ENCODE peak calls at places on chromosome 15, in five cellular contexts. X is mammary epithelial cell, T is left lung, I is RWPE1, M is foreskin fibroblast. P is an unnamed sample.
A peak's percentile ranks its signal among the peaks of the same experiment; 100 is the strongest.

GRCh38 chr15:96889734-96890480 is 559.4 kb downstream of the NR2F2 start:
- DNase-seq in X (no peak), T (no peak), I (no peak), M (no peak), P (no peak)

GRCh38 chr15:48966595-48967301 is 3.0 kb upstream of the SHC4 start:
- DNase-seq in X (peak; percentile 82), T (no peak), I (no peak), M (peak; percentile 57), P (no peak)

GRCh38 chr15:31173790-31174450 is 72.4 kb upstream of the TRPM1 start:
- DNase-seq in X (no peak), T (no peak), I (no peak), M (no peak), P (no peak)

GRCh38 chr15:77415450-77416448 is 4.2 kb downstream of the PEAK1 start:
- DNase-seq in X (no peak), T (no peak), I (no peak), M (peak; percentile 65), P (no peak)

GRCh38 chr15:99441871-99442267 is 123.9 kb upstream of the MEF2A start:
- DNase-seq in X (no peak), T (no peak), I (no peak), M (no peak), P (peak; percentile 3)

GRCh38 chr15:98581715-98582114 is 66.6 kb upstream of the IGF1R start:
- DNase-seq in X (no peak), T (no peak), I (peak; percentile 33), M (no peak), P (no peak)

GRCh38 chr15:27826902-27827321 is 272.2 kb downstream of the OCA2 start:
- DNase-seq in X (no peak), T (no peak), I (no peak), M (peak; percentile 77), P (no peak)

GRCh38 chr15:66388057-66388363 is 1.3 kb downstream of the MAP2K1 start:
- DNase-seq in X (no peak), T (no peak), I (no peak), M (no peak), P (no peak)

GRCh38 chr15:65304393-65305143 is at the start of gene RNU5B-1:
- DNase-seq in X (peak; percentile 70), T (peak; percentile 49), I (peak; percentile 86), M (peak; percentile 94), P (peak; percentile 70)

GRCh38 chr15:84715442-84716035 is 400 bp downstream of the SEC11A start:
- DNase-seq in X (peak; percentile 65), T (peak; percentile 45), I (peak; percentile 57), M (no peak), P (peak; percentile 25)

GRCh38 chr15:94576889-94577533 is 345.6 kb downstream of the MCTP2 start:
- DNase-seq in X (peak; percentile 31), T (no peak), I (peak; percentile 52), M (no peak), P (peak; percentile 47)
- TF ChIP-seq CTCF in X (peak; percentile 87), T (peak; percentile 66), I (peak; percentile 73), M (peak; percentile 19), P (peak; percentile 83)

GRCh38 chr15:52803543-52804306 is 13.6 kb upstream of the ONECUT1 start:
- DNase-seq in X (no peak), T (no peak), I (no peak), M (no peak), P (no peak)

GRCh38 chr15:52808441-52808840 is 18.3 kb upstream of the ONECUT1 start:
- DNase-seq in X (no peak), T (no peak), I (no peak), M (no peak), P (no peak)

GRCh38 chr15:52804526-52805081 is 14.5 kb upstream of the ONECUT1 start:
- DNase-seq in X (no peak), T (no peak), I (no peak), M (no peak), P (no peak)

GRCh38 chr15:52806284-52806655 is 16.1 kb upstream of the ONECUT1 start:
- DNase-seq in X (no peak), T (no peak), I (no peak), M (no peak), P (no peak)

DNA sequence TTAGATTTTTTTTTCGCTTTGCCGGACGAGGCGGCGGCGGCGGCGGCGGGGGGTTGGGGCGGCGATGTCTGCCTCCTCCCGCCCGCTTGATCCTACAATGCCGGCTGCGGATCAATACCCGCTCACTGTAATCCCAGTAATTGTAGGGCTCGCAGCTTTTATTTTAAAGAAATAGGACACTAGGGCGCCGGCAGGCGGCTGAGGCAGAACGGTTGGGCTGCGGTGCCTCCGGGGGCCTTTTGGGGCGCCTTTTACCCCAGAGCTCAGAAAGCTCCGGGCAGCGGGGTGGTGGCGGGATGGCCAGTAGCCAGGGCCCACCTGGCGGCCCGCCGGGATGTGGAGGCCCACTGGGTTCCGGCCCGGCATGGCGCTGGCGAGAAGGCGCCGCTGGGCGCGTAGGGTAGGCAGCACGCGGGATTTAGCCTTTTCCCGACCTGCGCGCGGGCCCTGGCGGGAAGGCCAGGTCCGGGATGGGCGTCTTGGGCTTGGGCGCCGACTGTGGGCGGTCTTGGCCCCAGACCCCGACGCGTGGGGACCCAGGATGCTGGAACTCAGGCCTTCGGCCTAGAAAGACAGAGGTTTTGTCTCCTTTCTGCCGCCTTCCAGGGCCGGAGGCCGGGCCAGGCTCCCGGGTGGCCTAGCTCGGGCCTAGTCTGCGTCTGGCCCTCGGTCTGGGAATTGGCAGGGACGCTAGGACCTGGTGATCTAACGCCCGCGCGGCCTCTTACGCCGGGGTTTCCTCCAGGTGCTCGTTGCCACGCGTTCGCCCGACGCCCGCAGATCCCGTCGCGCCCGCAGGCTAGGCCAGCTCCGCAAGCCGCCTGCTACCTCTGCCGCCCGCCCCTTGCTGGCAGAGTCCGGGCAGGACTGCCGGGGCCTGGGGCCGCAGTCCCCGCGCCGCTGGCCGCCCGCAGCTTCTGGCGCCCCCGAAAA is 15.5 kb upstream of the ONECUT1 start:
- DNase-seq in X (no peak), T (no peak), I (no peak), M (no peak), P (peak; percentile 75)
- TF ChIP-seq CTCF in X (peak; percentile 27), T (no peak), I (no peak), M (no peak), P (peak; percentile 38)

GRCh38 chr15:95713315-95713714 is 617.2 kb upstream of the NR2F2 start:
- DNase-seq in X (no peak), T (no peak), I (no peak), M (no peak), P (no peak)

GRCh38 chr15:95716708-95717107 is 613.8 kb upstream of the NR2F2 start:
- DNase-seq in X (no peak), T (no peak), I (no peak), M (no peak), P (no peak)

GRCh38 chr15:95718441-95718840 is 612.1 kb upstream of the NR2F2 start:
- DNase-seq in X (no peak), T (no peak), I (no peak), M (no peak), P (no peak)

GRCh38 chr15:95715116-95715888 is 615.2 kb upstream of the NR2F2 start:
- DNase-seq in X (no peak), T (no peak), I (no peak), M (peak; percentile 4), P (no peak)

GRCh38 chr15:95715919-95716318 is 614.6 kb upstream of the NR2F2 start:
- DNase-seq in X (no peak), T (no peak), I (no peak), M (no peak), P (no peak)
- TF ChIP-seq CTCF in X (no peak), T (no peak), I (no peak), M (no peak), P (no peak)

DNA sequence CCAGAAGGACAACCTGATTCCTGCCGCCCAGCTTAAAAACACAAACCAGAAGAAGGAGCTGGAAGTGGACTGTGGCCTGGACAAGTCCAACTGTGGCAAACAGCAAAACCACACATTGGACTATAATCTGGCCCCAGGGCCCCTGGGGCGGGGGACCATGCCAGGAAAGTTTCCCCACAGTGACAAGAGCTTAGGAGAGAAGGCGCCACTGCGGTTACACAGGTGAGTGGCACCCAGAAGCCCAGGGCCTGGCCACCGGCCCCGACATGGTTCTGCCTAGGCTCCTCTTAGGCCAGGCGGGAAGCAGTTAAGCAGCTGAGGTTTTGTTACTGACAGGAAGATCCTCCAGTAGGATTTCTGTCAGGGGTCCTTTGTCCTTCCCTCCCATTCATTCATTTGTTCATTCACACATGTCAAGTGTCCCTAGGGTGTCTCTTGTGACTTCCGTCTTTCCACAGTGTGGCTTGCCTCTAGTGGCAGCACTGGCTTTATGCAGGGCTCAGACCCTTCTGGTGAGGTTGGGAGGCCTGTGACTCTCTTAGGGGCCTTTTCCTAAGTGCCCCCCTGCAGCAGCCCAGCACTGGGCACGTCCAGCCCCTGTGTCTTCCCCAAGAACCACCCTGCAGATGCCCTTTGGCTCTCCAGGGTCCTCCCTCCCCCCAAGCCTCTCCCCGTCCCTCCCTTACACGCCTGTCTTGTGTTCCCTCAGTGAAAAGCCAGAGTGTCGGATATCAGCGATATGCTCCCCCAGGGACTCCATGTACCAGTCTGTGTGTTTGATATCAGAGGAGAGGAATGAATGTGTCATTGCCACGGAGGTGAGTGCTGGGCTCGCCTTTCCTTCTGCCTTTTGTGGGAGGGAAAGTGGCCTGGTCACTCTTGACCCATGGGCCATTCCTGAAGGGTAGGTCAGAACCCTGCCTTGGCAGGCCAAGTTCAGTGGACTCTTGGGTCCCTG is 7.8 kb downstream of the DLL4 start:
- DNase-seq in X (no peak), T (no peak), I (no peak), M (peak; percentile 64), P (no peak)
- TF ChIP-seq CTCF in X (no peak), T (no peak), I (no peak), M (no peak), P (no peak)

DNA sequence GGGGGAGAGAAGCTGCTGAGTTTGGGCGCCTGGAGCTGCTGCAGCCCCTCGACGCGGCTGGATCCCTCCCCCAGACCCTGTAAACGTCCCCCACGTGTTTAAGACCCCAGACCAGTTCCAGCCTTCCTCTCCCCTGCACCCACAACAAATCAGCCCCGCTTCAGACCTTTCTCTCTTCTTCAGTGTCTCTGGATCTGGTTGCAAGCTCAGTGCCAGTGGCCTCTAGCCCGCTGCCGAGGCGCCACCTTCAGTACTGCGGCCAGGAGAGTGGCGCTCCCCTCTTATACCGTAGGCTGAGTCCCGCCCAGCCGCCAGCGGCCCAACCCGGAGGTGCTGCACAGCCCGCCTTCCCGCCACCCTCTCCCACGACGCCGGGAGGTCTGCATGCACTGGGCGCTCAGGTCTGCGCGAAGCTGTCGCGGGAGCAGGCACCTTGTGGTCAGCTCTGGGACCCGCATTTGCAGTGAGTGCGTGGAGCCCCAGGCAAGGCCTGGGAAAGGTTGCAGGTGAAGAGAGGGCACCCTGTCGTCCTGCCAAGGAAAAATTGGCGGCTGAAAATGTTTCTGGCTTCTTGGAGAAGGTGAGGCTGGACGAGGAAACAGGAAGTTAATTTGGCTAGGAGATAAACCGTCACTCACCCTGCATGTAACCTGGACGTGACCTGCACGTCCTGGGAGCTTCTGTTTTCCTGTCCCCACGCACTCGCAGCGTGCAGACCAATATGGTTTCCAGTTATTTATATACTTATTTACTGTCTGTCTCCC is at the start of gene C2CD4B:
- DNase-seq in X (peak; percentile 12), T (peak; percentile 45), I (no peak), M (no peak), P (peak; percentile 40)
- TF ChIP-seq CTCF in X (no peak), T (no peak), I (no peak), M (no peak), P (no peak)

GRCh38 chr15:71136159-71137137 is 21.2 kb downstream of the THSD4 start:
- DNase-seq in X (peak; percentile 85), T (no peak), I (peak; percentile 80), M (peak; percentile 88), P (no peak)
- TF ChIP-seq CTCF in X (no peak), T (no peak), I (no peak), M (peak; percentile 32), P (no peak)

P was measured in glutamatergic neuron.